ENCODE peak calls at places on chromosomes 7 and 10, in ten cellular contexts. J, G, K, L, R, C, A, I, P and U are unnamed samples.

GRCh38 chr10:73876157-73876556 is 1.8 kb upstream of the CAMK2G start:
- DNase-seq in J (no peak), G (no peak), K (no peak), L (no peak), R (no peak), C (no peak), A (no peak), I (no peak), P (no peak), U (no peak)

GRCh38 chr7:6579446-6579845 is 2.2 kb downstream of the ZDHHC4 start:
- DNase-seq in J (no peak), G (no peak), K (peak), L (no peak), R (no peak), C (no peak), A (no peak), I (no peak), P (no peak), U (no peak)

GRCh38 chr7:31087351-31087750 is 35.2 kb downstream of the ADCYAP1R1 start:
- DNase-seq in J (no peak), G (no peak), K (no peak), L (no peak), R (peak), C (no peak), A (no peak), I (no peak), P (no peak), U (no peak)

GRCh38 chr10:62735464-62736188 is 68.9 kb upstream of the ADO start:
- DNase-seq in J (no peak), G (no peak), K (peak), L (no peak), R (no peak), C (no peak), A (no peak), I (peak), P (no peak), U (no peak)

GRCh38 chr7:26919906-26920530 is 55.6 kb upstream of the SKAP2 start:
- DNase-seq in J (no peak), G (no peak), K (no peak), L (no peak), R (no peak), C (no peak), A (no peak), I (no peak), P (no peak), U (no peak)

GRCh38 chr7:90816511-90817142 is 220.5 kb downstream of the CDK14 start:
- DNase-seq in J (no peak), G (peak), K (peak), L (no peak), R (no peak), C (no peak), A (no peak), I (peak), P (no peak), U (peak)

GRCh38 chr10:14282271-14282670 is 48.5 kb downstream of the FRMD4A start:
- DNase-seq in J (no peak), G (no peak), K (peak), L (no peak), R (no peak), C (no peak), A (no peak), I (no peak), P (no peak), U (no peak)

GRCh38 chr7:131071786-131072504 is 255.7 kb upstream of the MKLN1 start:
- DNase-seq in J (peak), G (no peak), K (peak), L (no peak), R (no peak), C (no peak), A (peak), I (no peak), P (peak), U (no peak)

GRCh38 chr7:129786825-129787563 is 165.8 kb downstream of the UBE2H start:
- DNase-seq in J (no peak), G (no peak), K (no peak), L (no peak), R (no peak), C (no peak), A (no peak), I (no peak), P (no peak), U (no peak)

GRCh38 chr7:38054199-38054598 is 123.8 kb upstream of the STARD3NL start:
- DNase-seq in J (no peak), G (no peak), K (no peak), L (no peak), R (no peak), C (no peak), A (no peak), I (no peak), P (no peak), U (no peak)

GRCh38 chr10:3426190-3426845 is 253.7 kb upstream of the PITRM1 start:
- DNase-seq in J (peak), G (no peak), K (peak), L (no peak), R (no peak), C (no peak), A (no peak), I (no peak), P (no peak), U (no peak)

GRCh38 chr10:126478600-126478999 is 90.3 kb upstream of the ADAM12 start:
- DNase-seq in J (no peak), G (no peak), K (no peak), L (no peak), R (no peak), C (peak), A (no peak), I (no peak), P (no peak), U (no peak)

GRCh38 chr7:156050636-156051569 is 238.6 kb upstream of the SHH start:
- DNase-seq in J (no peak), G (no peak), K (no peak), L (no peak), R (no peak), C (no peak), A (no peak), I (no peak), P (no peak), U (no peak)

GRCh38 chr7:27842851-27843250 is 102.9 kb downstream of the TAX1BP1 start:
- DNase-seq in J (no peak), G (no peak), K (no peak), L (no peak), R (no peak), C (no peak), A (no peak), I (no peak), P (no peak), U (no peak)

GRCh38 chr7:126937196-126937595 is 315.5 kb downstream of the GRM8 start:
- DNase-seq in J (no peak), G (no peak), K (no peak), L (no peak), R (no peak), C (no peak), A (no peak), I (no peak), P (no peak), U (peak)

GRCh38 chr10:54914049-54914448 is 113.0 kb upstream of the PCDH15 start:
- DNase-seq in J (no peak), G (no peak), K (no peak), L (no peak), R (no peak), C (no peak), A (no peak), I (no peak), P (no peak), U (no peak)

GRCh38 chr10:123134915-123135414 is 805 bp upstream of the HMX3 start:
- DNase-seq in J (no peak), G (no peak), K (no peak), L (no peak), R (no peak), C (no peak), A (no peak), I (no peak), P (no peak), U (no peak)

GRCh38 chr7:131681961-131682360 is 125.5 kb upstream of the PODXL start:
- DNase-seq in J (no peak), G (no peak), K (no peak), L (no peak), R (no peak), C (no peak), A (no peak), I (no peak), P (no peak), U (no peak)

GRCh38 chr10:102268333-102268999 is 23.1 kb downstream of the GBF1 start:
- DNase-seq in J (no peak), G (no peak), K (peak), L (no peak), R (no peak), C (no peak), A (no peak), I (no peak), P (no peak), U (no peak)

GRCh38 chr7:19099194-19099593 is 18.2 kb downstream of the TWIST1 start:
- DNase-seq in J (no peak), G (no peak), K (no peak), L (no peak), R (no peak), C (no peak), A (no peak), I (no peak), P (no peak), U (no peak)

GRCh38 chr7:87435546-87435945 is 39.9 kb downstream of the ABCB4 start:
- DNase-seq in J (no peak), G (no peak), K (peak), L (no peak), R (no peak), C (no peak), A (no peak), I (no peak), P (no peak), U (no peak)

GRCh38 chr10:121092341-121093099 is 241.4 kb downstream of the WDR11 start:
- DNase-seq in J (peak), G (no peak), K (no peak), L (no peak), R (no peak), C (no peak), A (peak), I (no peak), P (no peak), U (no peak)

GRCh38 chr10:17229967-17230682 is 2.1 kb downstream of the VIM start:
- DNase-seq in J (peak), G (peak), K (peak), L (peak), R (peak), C (peak), A (peak), I (peak), P (peak), U (peak)

GRCh38 chr10:115572740-115573455 is 479.7 kb downstream of the ATRNL1 start:
- DNase-seq in J (no peak), G (peak), K (no peak), L (no peak), R (no peak), C (peak), A (no peak), I (no peak), P (no peak), U (no peak)

GRCh38 chr10:943334-944033 is 12.0 kb upstream of the LARP4B start:
- DNase-seq in J (no peak), G (no peak), K (no peak), L (no peak), R (no peak), C (no peak), A (no peak), I (no peak), P (no peak), U (no peak)

GRCh38 chr10:98610301-98610700 is 163.6 kb upstream of the HPS1 start:
- DNase-seq in J (no peak), G (no peak), K (no peak), L (no peak), R (no peak), C (no peak), A (no peak), I (no peak), P (no peak), U (no peak)

GRCh38 chr7:3265388-3265787 is 35.7 kb upstream of the SDK1 start:
- DNase-seq in J (no peak), G (no peak), K (no peak), L (no peak), R (no peak), C (no peak), A (no peak), I (no peak), P (no peak), U (no peak)

GRCh38 chr10:103491729-103492364 is 1.7 kb upstream of the NEURL1 start:
- DNase-seq in J (no peak), G (peak), K (peak), L (no peak), R (no peak), C (no peak), A (no peak), I (no peak), P (peak), U (no peak)

GRCh38 chr10:77566914-77567566 is 70.6 kb downstream of the KCNMA1 start:
- DNase-seq in J (no peak), G (no peak), K (no peak), L (no peak), R (no peak), C (no peak), A (no peak), I (no peak), P (no peak), U (no peak)

GRCh38 chr10:43128958-43129706 is 9.1 kb upstream of the CSGALNACT2 start:
- DNase-seq in J (peak), G (peak), K (peak), L (no peak), R (no peak), C (peak), A (no peak), I (no peak), P (peak), U (no peak)
- H3K27ac ChIP-seq in J (peak), G (peak), K (peak), L (peak), R (peak), C (no peak), A (no peak), I (no peak), P (no peak), U (no peak)

DNA sequence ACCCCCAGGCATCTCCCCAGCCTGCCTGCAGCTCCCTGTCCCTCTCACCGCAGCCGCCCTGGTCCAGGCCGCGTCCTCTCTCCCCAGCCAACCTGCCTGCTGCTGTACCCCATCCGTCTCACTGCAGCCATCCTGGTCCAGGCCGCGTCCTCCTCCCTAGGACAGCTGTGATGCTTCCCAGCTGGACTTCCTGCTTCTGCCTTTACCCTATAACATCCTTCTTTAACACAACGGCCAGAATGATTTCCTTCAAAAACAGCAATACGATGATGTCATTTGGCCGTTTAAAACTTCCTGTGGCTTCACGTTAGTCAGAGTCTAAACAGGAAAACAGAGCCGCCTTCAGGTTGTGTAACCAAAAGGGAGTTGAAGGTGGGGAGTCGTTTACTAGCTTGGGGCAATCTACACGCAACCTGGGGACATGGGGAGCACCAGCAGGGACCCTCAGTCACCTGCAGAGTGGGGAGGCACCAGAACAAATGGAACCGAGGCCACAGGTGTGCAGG is 32.2 kb upstream of the ZFAND2A start:
- DNase-seq in J (no peak), G (no peak), K (peak), L (no peak), R (no peak), C (no peak), A (no peak), I (no peak), P (no peak), U (no peak)
- TF ChIP-seq POLR2A in J (no peak), G (no peak), K (no peak), L (no peak), R (no peak), C (no peak), A (no peak), I (no peak), P (no peak), U (no peak)

GRCh38 chr10:53697038-53697437 is 924.5 kb upstream of the MBL2 start:
- DNase-seq in J (no peak), G (no peak), K (no peak), L (no peak), R (no peak), C (no peak), A (no peak), I (no peak), P (no peak), U (no peak)
- H3K27ac ChIP-seq in J (no peak), G (no peak), K (no peak), L (no peak), R (no peak), C (no peak), A (no peak), I (no peak), P (no peak), U (no peak)

DNA sequence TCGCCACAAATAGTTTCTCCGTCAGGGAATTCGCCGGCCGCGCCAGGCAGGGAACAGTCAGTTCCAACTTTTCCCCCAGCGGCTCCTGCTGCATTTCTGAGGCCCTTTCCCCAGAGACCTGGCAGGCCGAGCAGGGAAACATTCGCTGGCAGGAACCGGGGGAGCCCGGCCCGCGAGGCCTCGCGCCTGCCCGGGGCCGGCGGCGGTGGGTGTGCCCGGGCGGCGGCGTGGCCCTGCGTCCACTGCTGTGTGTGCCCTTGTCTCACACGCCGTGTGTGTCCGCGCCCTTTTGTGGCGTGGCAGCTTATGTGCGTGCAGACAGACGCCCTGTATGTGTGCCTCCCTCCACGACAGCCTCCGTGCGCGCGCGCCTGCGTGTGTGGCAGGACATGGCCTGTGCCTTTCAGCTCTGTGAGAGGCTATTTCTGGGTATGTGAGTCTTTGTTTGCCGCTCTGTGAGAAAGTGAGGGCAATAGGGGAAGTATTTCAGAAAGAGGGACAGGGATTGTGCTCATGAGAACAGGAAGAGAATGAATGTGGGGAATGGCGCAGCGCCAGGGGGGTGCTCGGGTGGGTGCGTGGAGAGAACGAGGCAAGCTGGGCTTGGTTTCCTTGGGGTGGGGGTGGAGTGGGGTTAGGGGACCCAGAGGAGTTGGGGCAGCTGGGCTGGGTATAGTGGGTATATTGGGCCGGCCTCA is 689 bp upstream of the SMARCD3 start:
- DNase-seq in J (peak), G (no peak), K (peak), L (no peak), R (peak), C (peak), A (peak), I (no peak), P (peak), U (peak)
- TF ChIP-seq POLR2A in J (no peak), G (no peak), K (peak), L (peak), R (no peak), C (no peak), A (peak), I (no peak), P (no peak), U (no peak)

GRCh38 chr10:72145657-72146450 is 57.5 kb upstream of the SPOCK2 start:
- DNase-seq in J (no peak), G (no peak), K (no peak), L (no peak), R (no peak), C (no peak), A (no peak), I (no peak), P (no peak), U (no peak)
- H3K27ac ChIP-seq in J (no peak), G (no peak), K (no peak), L (no peak), R (no peak), C (no peak), A (no peak), I (no peak), P (no peak), U (no peak)